ENCODE peak calls at places on chromosomes 1 and 21, in six cellular contexts. One of them, this sample, is unnamed.

GRCh38 chr1:238377280-238377919 is 486.7 kb upstream of the ZP4 start:
- DNase-seq in WTC11: peak; percentile 30
- DNase-seq in activated CD4-positive, alpha-beta memory T cell treated with anti-CD3 and anti-CD28 coated beads, Interleukin-2, amount 10 ng/mL, durations not matched to agents 7 days and 5 days: no peak
- DNase-seq in AML-193: no peak
- DNase-seq in adrenal gland: no peak
- DNase-seq in psoas muscle: no peak
- DNase-seq in this sample: no peak

GRCh38 chr21:42047821-42048613 is 23.1 kb upstream of the UMODL1 start:
- DNase-seq in adrenal gland: peak; percentile 91
- DNase-seq in WTC11: no peak
- DNase-seq in activated CD4-positive, alpha-beta memory T cell treated with anti-CD3 and anti-CD28 coated beads, Interleukin-2, amount 10 ng/mL, durations not matched to agents 7 days and 5 days: no peak
- DNase-seq in psoas muscle: peak; percentile 73
- DNase-seq in AML-193: no peak
- DNase-seq in this sample: peak; percentile 20

GRCh38 chr21:41460578-41461527 is 34.8 kb downstream of the MX1 start:
- DNase-seq in psoas muscle: peak; percentile 72
- DNase-seq in WTC11: peak; percentile 70
- DNase-seq in activated CD4-positive, alpha-beta memory T cell treated with anti-CD3 and anti-CD28 coated beads, Interleukin-2, amount 10 ng/mL, durations not matched to agents 7 days and 5 days: peak; percentile 51
- DNase-seq in AML-193: peak; percentile 59
- DNase-seq in adrenal gland: peak; percentile 80
- DNase-seq in this sample: peak; percentile 53

GRCh38 chr1:197327776-197328364 is 59.8 kb downstream of the CRB1 start:
- DNase-seq in WTC11: no peak
- DNase-seq in AML-193: peak; percentile 28
- DNase-seq in adrenal gland: no peak
- DNase-seq in psoas muscle: no peak
- DNase-seq in activated CD4-positive, alpha-beta memory T cell treated with anti-CD3 and anti-CD28 coated beads, Interleukin-2, amount 10 ng/mL, durations not matched to agents 7 days and 5 days: no peak
- DNase-seq in this sample: no peak

GRCh38 chr1:151175910-151176309 is at the start of gene TMOD4:
- DNase-seq in adrenal gland: no peak
- DNase-seq in activated CD4-positive, alpha-beta memory T cell treated with anti-CD3 and anti-CD28 coated beads, Interleukin-2, amount 10 ng/mL, durations not matched to agents 7 days and 5 days: no peak
- DNase-seq in AML-193: peak; percentile 28
- DNase-seq in WTC11: peak; percentile 19
- DNase-seq in psoas muscle: no peak
- DNase-seq in this sample: no peak

GRCh38 chr1:79847715-79848114 is 841.2 kb upstream of the ADGRL4 start:
- DNase-seq in WTC11: no peak
- DNase-seq in adrenal gland: no peak
- DNase-seq in AML-193: no peak
- DNase-seq in activated CD4-positive, alpha-beta memory T cell treated with anti-CD3 and anti-CD28 coated beads, Interleukin-2, amount 10 ng/mL, durations not matched to agents 7 days and 5 days: no peak
- DNase-seq in psoas muscle: no peak
- DNase-seq in this sample: no peak

GRCh38 chr1:65734976-65735375 is 57.7 kb upstream of the PDE4B start:
- DNase-seq in adrenal gland: no peak
- DNase-seq in psoas muscle: no peak
- DNase-seq in WTC11: no peak
- DNase-seq in activated CD4-positive, alpha-beta memory T cell treated with anti-CD3 and anti-CD28 coated beads, Interleukin-2, amount 10 ng/mL, durations not matched to agents 7 days and 5 days: no peak
- DNase-seq in AML-193: no peak
- DNase-seq in this sample: no peak

GRCh38 chr1:37071829-37072228 is 37.5 kb upstream of the GRIK3 start:
- DNase-seq in AML-193: no peak
- DNase-seq in activated CD4-positive, alpha-beta memory T cell treated with anti-CD3 and anti-CD28 coated beads, Interleukin-2, amount 10 ng/mL, durations not matched to agents 7 days and 5 days: no peak
- DNase-seq in adrenal gland: no peak
- DNase-seq in WTC11: no peak
- DNase-seq in psoas muscle: no peak
- DNase-seq in this sample: no peak

GRCh38 chr1:157377216-157377821 is 175.0 kb downstream of the FCRL5 start:
- DNase-seq in AML-193: peak; percentile 32
- DNase-seq in WTC11: peak; percentile 75
- DNase-seq in adrenal gland: peak; percentile 50
- DNase-seq in activated CD4-positive, alpha-beta memory T cell treated with anti-CD3 and anti-CD28 coated beads, Interleukin-2, amount 10 ng/mL, durations not matched to agents 7 days and 5 days: no peak
- DNase-seq in psoas muscle: no peak
- DNase-seq in this sample: no peak

GRCh38 chr1:244150665-244151064 is 99.6 kb downstream of the ZBTB18 start:
- DNase-seq in adrenal gland: no peak
- DNase-seq in activated CD4-positive, alpha-beta memory T cell treated with anti-CD3 and anti-CD28 coated beads, Interleukin-2, amount 10 ng/mL, durations not matched to agents 7 days and 5 days: no peak
- DNase-seq in WTC11: no peak
- DNase-seq in AML-193: no peak
- DNase-seq in psoas muscle: no peak
- DNase-seq in this sample: no peak

This sample was measured in tibial nerve.